ENCODE peak calls at places on chromosomes 12 and 14, in ten cellular contexts. V, C, U, H, B, G, L, I, R and J are unnamed samples. For H3K9me2, the result is how much of the 10 kb centered on the place peaks cover.

GRCh38 chr12:56222531-56222895 is 791 bp upstream of the RNF41 start:
- DNase-seq in V (no peak), C (no peak), U (no peak), H (no peak), B (no peak), G (no peak), L (no peak), I (no peak), R (no peak), J (no peak)

GRCh38 chr14:103576371-103577024 is 13.7 kb downstream of the COA8 start:
- DNase-seq in V (peak), C (no peak), U (peak), H (peak), B (peak), G (peak), L (no peak), I (peak), R (peak), J (no peak)

GRCh38 chr12:41287500-41287899 is 99.4 kb downstream of the PDZRN4 start:
- DNase-seq in V (no peak), C (peak), U (no peak), H (no peak), B (no peak), G (no peak), L (no peak), I (no peak), R (no peak), J (no peak)

GRCh38 chr12:87687362-87687761 is 341.8 kb downstream of the C12orf50 start:
- DNase-seq in V (peak), C (no peak), U (no peak), H (peak), B (no peak), G (no peak), L (no peak), I (no peak), R (peak), J (no peak)

GRCh38 chr12:93137656-93138612 is 208.8 kb upstream of the EEA1 start:
- DNase-seq in V (no peak), C (no peak), U (peak), H (peak), B (no peak), G (peak), L (no peak), I (peak), R (peak), J (no peak)

GRCh38 chr14:32397871-32398640 is 69.0 kb downstream of the AKAP6 start:
- DNase-seq in V (no peak), C (no peak), U (no peak), H (peak), B (no peak), G (peak), L (no peak), I (peak), R (no peak), J (no peak)

GRCh38 chr12:50614167-50614762 is 109.5 kb downstream of the DIP2B start:
- DNase-seq in V (peak), C (no peak), U (peak), H (peak), B (no peak), G (no peak), L (no peak), I (peak), R (no peak), J (no peak)

GRCh38 chr12:110901401-110901800 is 19.0 kb downstream of the MYL2 start:
- DNase-seq in V (no peak), C (no peak), U (no peak), H (no peak), B (no peak), G (no peak), L (no peak), I (no peak), R (peak), J (no peak)

GRCh38 chr14:40115583-40115982 is 683.4 kb upstream of the FBXO33 start:
- DNase-seq in V (no peak), C (no peak), U (no peak), H (no peak), B (no peak), G (peak), L (no peak), I (no peak), R (no peak), J (no peak)

GRCh38 chr12:46221255-46222128 is 47.4 kb downstream of the SLC38A1 start:
- DNase-seq in V (no peak), C (no peak), U (no peak), H (peak), B (peak), G (peak), L (no peak), I (no peak), R (no peak), J (no peak)

GRCh38 chr14:67241416-67242362 is at the start of gene PALS1:
- DNase-seq in V (peak), C (no peak), U (peak), H (peak), B (peak), G (peak), L (peak), I (peak), R (peak), J (peak)

GRCh38 chr14:91390165-91390778 is 27.3 kb downstream of the CCDC88C start:
- DNase-seq in V (no peak), C (no peak), U (no peak), H (no peak), B (no peak), G (no peak), L (no peak), I (no peak), R (no peak), J (no peak)

GRCh38 chr14:95329941-95330340 is 10.2 kb upstream of the CLMN start:
- DNase-seq in V (no peak), C (no peak), U (no peak), H (no peak), B (no peak), G (no peak), L (no peak), I (no peak), R (no peak), J (no peak)

GRCh38 chr12:88420460-88420859 is 159.8 kb downstream of the KITLG start:
- DNase-seq in V (no peak), C (no peak), U (peak), H (peak), B (no peak), G (peak), L (no peak), I (peak), R (no peak), J (no peak)

GRCh38 chr12:31234955-31235867 is 90.7 kb downstream of the SINHCAF start:
- DNase-seq in V (peak), C (no peak), U (peak), H (peak), B (peak), G (peak), L (peak), I (peak), R (peak), J (no peak)

GRCh38 chr12:114823701-114824100 is 139.7 kb upstream of the TBX3 start:
- DNase-seq in V (no peak), C (no peak), U (no peak), H (no peak), B (no peak), G (no peak), L (no peak), I (no peak), R (no peak), J (no peak)

GRCh38 chr12:119154435-119154818 is 24.3 kb upstream of the HSPB8 start:
- DNase-seq in V (peak), C (no peak), U (peak), H (peak), B (peak), G (peak), L (no peak), I (no peak), R (peak), J (no peak)

GRCh38 chr14:65360144-65360784 is 52.3 kb upstream of the FUT8 start:
- DNase-seq in V (no peak), C (no peak), U (no peak), H (no peak), B (peak), G (peak), L (peak), I (peak), R (no peak), J (no peak)

GRCh38 chr12:52949413-52950331 is 754 bp downstream of the KRT18 start:
- DNase-seq in V (peak), C (no peak), U (peak), H (peak), B (no peak), G (peak), L (no peak), I (peak), R (peak), J (no peak)

GRCh38 chr12:11922361-11922760 is 148.4 kb upstream of the BCL2L14 start:
- DNase-seq in V (no peak), C (no peak), U (peak), H (no peak), B (no peak), G (no peak), L (peak), I (no peak), R (no peak), J (no peak)

GRCh38 chr14:23105348-23105824 is 597 bp upstream of the CIROP start:
- DNase-seq in V (no peak), C (no peak), U (no peak), H (no peak), B (no peak), G (no peak), L (no peak), I (no peak), R (no peak), J (no peak)

DNA sequence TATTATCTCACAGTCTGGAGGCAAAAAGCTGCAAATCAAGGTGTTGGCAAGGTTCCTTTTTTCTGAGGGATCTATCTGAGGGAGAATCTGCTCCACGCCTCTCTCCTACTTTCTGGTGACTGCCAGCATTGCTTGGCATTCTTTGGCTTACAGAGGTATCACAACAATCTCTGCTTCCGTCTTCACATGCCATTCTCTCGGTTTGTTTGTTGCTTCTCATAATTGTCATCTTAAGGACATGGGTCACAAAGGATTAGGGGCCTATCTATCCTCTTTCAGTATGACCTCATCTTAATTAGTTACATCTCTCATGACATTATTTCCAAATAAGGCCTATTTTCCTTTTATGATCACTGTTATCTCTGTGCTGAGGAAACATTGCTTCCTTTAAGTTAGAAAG is 345.0 kb downstream of the FOXG1 start:
- DNase-seq in V (peak), C (no peak), U (no peak), H (no peak), B (no peak), G (no peak), L (no peak), I (no peak), R (no peak), J (no peak)
- H3K9me2 ChIP-seq in V (under half), C (under half), U (under half), H (under half), B (under half), G (under half), L (under half), I (under half), R (under half), J (under half)

GRCh38 chr14:50023671-50024490 is 92.5 kb downstream of the VCPKMT start:
- DNase-seq in V (no peak), C (no peak), U (no peak), H (peak), B (no peak), G (peak), L (no peak), I (no peak), R (no peak), J (no peak)
- H3K9me2 ChIP-seq in V (under half), C (under half), U (under half), H (under half), B (under half), G (under half), L (under half), I (under half), R (under half), J (under half)

DNA sequence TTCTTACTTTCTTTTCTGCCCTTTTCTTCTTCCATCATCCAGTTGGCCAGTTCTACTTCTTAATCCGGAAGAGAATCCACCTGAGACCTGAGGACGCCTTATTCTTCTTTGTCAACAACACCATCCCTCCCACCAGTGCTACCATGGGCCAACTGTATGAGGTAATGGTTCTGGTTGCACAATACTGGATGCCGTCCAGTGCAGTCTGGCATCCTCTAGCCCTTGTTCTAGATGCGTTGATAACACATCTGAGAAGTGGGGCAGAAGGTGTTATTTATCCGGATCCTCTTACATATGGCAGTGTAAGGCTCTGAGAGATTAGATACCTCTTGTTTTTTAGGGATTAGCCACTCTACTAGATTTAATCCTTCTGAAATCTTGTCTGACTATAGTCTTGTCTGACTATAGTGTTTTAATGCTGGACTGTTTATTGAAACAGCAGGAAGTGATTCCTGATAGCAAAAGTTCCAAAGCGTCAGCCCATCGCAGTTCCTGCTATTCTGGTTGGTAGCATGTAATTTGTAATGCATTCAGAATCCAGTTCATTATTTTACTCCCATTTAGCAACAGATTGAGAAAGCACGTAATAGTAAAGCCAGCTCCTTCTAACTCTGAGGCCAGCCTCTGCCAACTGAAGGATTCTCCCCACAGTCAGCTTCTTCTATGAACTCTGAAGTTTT is 7.9 kb downstream of the GABARAPL1 start:
- DNase-seq in V (no peak), C (no peak), U (no peak), H (peak), B (no peak), G (peak), L (no peak), I (no peak), R (peak), J (no peak)
- H3K9me2 ChIP-seq in V (under half), C (under half), U (under half), H (under half), B (under half), G (under half), L (under half), I (under half), R (under half), J (under half)

GRCh38 chr12:84455598-84455997 is 457.0 kb downstream of the SLC6A15 start:
- DNase-seq in V (no peak), C (no peak), U (no peak), H (no peak), B (peak), G (no peak), L (no peak), I (no peak), R (no peak), J (no peak)
- H3K9me2 ChIP-seq in V (under half), C (under half), U (under half), H (under half), B (under half), G (under half), L (under half), I (under half), R (under half), J (under half)